ENCODE peak calls at places on chromosomes 12 and 14, in four cellular contexts. One of them, this sample, is unnamed.

GRCh38 chr12:13173012-13173441 is 23.5 kb upstream of the EMP1 start:
- DNase-seq in heart left ventricle: no peak
- DNase-seq in brain microvascular endothelial cell: no peak
- DNase-seq in CD8-positive, alpha-beta T cell: no peak
- DNase-seq in this sample: no peak

GRCh38 chr12:126773012-126773411 is 1494.0 kb upstream of the TMEM132C start:
- DNase-seq in heart left ventricle: no peak
- DNase-seq in brain microvascular endothelial cell: no peak
- DNase-seq in CD8-positive, alpha-beta T cell: no peak
- DNase-seq in this sample: no peak

GRCh38 chr12:89016970-89017778 is 335.1 kb downstream of the DUSP6 start:
- DNase-seq in heart left ventricle: no peak
- DNase-seq in brain microvascular endothelial cell: peak
- DNase-seq in CD8-positive, alpha-beta T cell: no peak
- DNase-seq in this sample: peak

GRCh38 chr14:23101213-23101970 is 3.4 kb downstream of the CIROP start:
- DNase-seq in heart left ventricle: no peak
- DNase-seq in brain microvascular endothelial cell: no peak
- DNase-seq in CD8-positive, alpha-beta T cell: no peak
- DNase-seq in this sample: no peak

GRCh38 chr12:116693259-116694227 is 44.3 kb downstream of the SPRING1 start:
- DNase-seq in heart left ventricle: peak
- DNase-seq in brain microvascular endothelial cell: no peak
- DNase-seq in CD8-positive, alpha-beta T cell: no peak
- DNase-seq in this sample: no peak

GRCh38 chr12:52992699-52993557 is 13.3 kb upstream of the EIF4B start:
- DNase-seq in heart left ventricle: no peak
- DNase-seq in brain microvascular endothelial cell: peak
- DNase-seq in CD8-positive, alpha-beta T cell: no peak
- DNase-seq in this sample: no peak

GRCh38 chr12:62575036-62575435 is 108.4 kb downstream of the MON2 start:
- DNase-seq in heart left ventricle: no peak
- DNase-seq in brain microvascular endothelial cell: no peak
- DNase-seq in CD8-positive, alpha-beta T cell: no peak
- DNase-seq in this sample: no peak

GRCh38 chr14:102902523-102903247 is 19.8 kb upstream of the AMN start:
- DNase-seq in heart left ventricle: no peak
- DNase-seq in brain microvascular endothelial cell: no peak
- DNase-seq in CD8-positive, alpha-beta T cell: no peak
- DNase-seq in this sample: no peak

GRCh38 chr12:52782502-52782901 is 5.4 kb upstream of the KRT76 start:
- DNase-seq in heart left ventricle: no peak
- DNase-seq in brain microvascular endothelial cell: no peak
- DNase-seq in CD8-positive, alpha-beta T cell: no peak
- DNase-seq in this sample: no peak

GRCh38 chr12:21169878-21170472 is 39.0 kb downstream of the SLCO1B1 start:
- DNase-seq in heart left ventricle: no peak
- DNase-seq in brain microvascular endothelial cell: peak
- DNase-seq in CD8-positive, alpha-beta T cell: no peak
- DNase-seq in this sample: peak

GRCh38 chr14:79596531-79596930 is 614.8 kb downstream of the DIO2 start:
- DNase-seq in heart left ventricle: no peak
- DNase-seq in brain microvascular endothelial cell: peak
- DNase-seq in CD8-positive, alpha-beta T cell: no peak
- DNase-seq in this sample: peak

GRCh38 chr12:62783881-62784280 is 151.1 kb downstream of the PPM1H start:
- DNase-seq in heart left ventricle: no peak
- DNase-seq in brain microvascular endothelial cell: no peak
- DNase-seq in CD8-positive, alpha-beta T cell: no peak
- DNase-seq in this sample: no peak

GRCh38 chr12:55760663-55761062 is 17.7 kb downstream of the GDF11 start:
- DNase-seq in heart left ventricle: no peak
- DNase-seq in brain microvascular endothelial cell: no peak
- DNase-seq in CD8-positive, alpha-beta T cell: no peak
- DNase-seq in this sample: no peak

GRCh38 chr12:106030210-106031175 is 108.3 kb downstream of the NUAK1 start:
- DNase-seq in heart left ventricle: no peak
- DNase-seq in brain microvascular endothelial cell: peak
- DNase-seq in CD8-positive, alpha-beta T cell: no peak
- DNase-seq in this sample: peak

GRCh38 chr12:5068623-5069022 is 24.9 kb downstream of the KCNA5 start:
- DNase-seq in heart left ventricle: no peak
- DNase-seq in brain microvascular endothelial cell: no peak
- DNase-seq in CD8-positive, alpha-beta T cell: no peak
- DNase-seq in this sample: no peak
- TF ChIP-seq CTCF in heart left ventricle: no peak
- TF ChIP-seq CTCF in brain microvascular endothelial cell: no peak
- TF ChIP-seq CTCF in CD8-positive, alpha-beta T cell: no peak
- TF ChIP-seq CTCF in this sample: no peak

DNA sequence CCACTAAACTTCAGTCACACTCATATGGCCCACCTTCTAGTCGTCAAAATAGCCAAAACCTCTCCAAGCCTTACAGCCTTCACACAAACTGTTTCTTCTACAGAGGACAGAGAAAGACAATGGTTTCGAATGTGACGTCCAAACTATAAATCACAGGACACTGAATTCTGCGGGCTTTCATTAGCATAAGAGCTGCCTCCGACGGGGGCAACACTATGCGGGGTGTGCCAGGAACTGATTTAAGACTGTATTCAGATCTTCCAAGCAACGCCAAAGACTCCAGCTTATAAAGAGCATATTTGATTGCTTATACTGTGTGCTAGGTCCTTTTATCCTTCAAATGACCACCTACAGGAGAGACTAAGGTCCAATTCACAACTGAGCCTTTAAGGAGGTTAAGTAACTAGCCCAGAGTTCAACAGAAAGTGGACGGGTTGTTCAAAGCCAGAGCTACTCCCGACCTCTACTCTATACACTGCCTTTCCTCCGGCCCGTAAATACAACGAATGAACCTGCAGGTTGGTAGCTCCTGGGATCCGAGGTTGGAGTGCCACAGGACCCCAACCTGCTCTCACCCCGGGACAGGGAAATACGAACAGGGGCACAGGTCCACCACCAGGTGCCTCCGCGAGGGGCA is 574 bp downstream of the L2HGDH start:
- DNase-seq in heart left ventricle: no peak
- DNase-seq in brain microvascular endothelial cell: no peak
- DNase-seq in CD8-positive, alpha-beta T cell: no peak
- DNase-seq in this sample: no peak
- TF ChIP-seq CTCF in heart left ventricle: no peak
- TF ChIP-seq CTCF in brain microvascular endothelial cell: peak
- TF ChIP-seq CTCF in CD8-positive, alpha-beta T cell: peak
- TF ChIP-seq CTCF in this sample: peak

DNA sequence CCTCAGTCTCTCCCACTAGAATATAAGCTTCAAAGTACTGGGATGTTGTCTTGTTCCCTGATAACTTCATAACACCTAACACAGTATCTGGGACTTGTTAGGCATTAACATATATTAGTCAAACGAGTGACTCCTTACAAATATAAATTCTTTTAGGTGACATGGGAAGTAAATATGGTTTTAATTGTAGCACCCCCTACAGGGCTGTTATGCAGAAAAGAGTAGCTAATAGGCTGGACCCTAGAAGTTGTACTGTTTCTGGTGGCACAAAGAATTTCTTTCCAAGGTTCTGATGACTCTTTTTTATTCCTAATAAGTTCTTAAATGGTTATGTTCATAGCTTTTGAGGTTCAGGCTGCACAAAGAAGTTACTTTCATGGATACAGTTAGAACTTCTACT is 29.8 kb downstream of the GPATCH2L start:
- DNase-seq in heart left ventricle: no peak
- DNase-seq in brain microvascular endothelial cell: no peak
- DNase-seq in CD8-positive, alpha-beta T cell: no peak
- DNase-seq in this sample: no peak
- TF ChIP-seq CTCF in heart left ventricle: no peak
- TF ChIP-seq CTCF in brain microvascular endothelial cell: peak
- TF ChIP-seq CTCF in CD8-positive, alpha-beta T cell: peak
- TF ChIP-seq CTCF in this sample: peak

DNA sequence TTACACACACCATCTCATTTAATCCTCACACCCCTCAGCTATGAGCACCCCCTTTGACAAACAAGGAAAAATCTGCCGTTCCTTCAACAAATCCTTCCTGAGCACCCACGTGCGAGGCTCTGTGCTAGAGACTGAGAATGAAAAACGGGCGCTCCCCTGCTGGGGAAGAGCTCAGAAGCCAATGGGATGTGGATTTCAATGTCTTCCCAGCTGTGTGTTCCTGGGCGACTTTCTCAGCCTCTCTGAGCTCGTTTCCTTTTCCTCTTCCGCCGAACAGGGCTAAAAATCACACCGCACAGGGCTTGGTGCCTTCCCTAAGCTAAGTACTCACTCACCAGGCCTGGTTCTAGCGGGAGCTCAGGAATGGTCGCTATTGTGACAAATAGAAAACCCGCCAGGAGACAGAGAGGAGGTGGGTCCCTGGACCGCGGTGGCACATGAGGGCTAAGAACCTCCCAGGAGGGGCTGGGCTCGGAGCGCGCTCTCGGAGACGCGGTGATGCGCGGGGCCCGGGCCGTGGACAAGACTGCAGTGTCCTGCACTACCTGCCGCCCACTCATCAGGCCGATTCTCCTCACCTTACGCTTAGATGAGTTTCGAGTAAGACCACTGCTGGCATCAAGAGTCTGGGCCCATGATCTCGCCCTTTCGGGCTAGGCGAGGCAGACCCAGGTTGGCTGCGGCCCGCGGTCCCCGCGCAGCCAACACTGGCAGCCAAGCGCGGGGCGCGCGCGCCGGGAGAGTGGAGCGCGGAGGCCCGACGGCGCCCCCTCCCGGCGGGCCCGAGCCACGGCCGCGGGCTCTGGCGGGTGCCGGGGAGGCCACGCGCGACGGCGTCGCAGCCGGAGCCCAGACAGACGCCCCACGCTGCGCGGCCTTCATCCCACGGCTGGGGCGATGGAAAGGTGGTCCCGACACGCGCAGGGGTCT is 17.0 kb downstream of the ZDHHC22 start:
- DNase-seq in heart left ventricle: peak
- DNase-seq in brain microvascular endothelial cell: no peak
- DNase-seq in CD8-positive, alpha-beta T cell: peak
- DNase-seq in this sample: no peak
- TF ChIP-seq CTCF in heart left ventricle: peak
- TF ChIP-seq CTCF in brain microvascular endothelial cell: no peak
- TF ChIP-seq CTCF in CD8-positive, alpha-beta T cell: peak
- TF ChIP-seq CTCF in this sample: peak

GRCh38 chr12:17079251-17079909 is 473.4 kb upstream of the LMO3 start:
- DNase-seq in heart left ventricle: no peak
- DNase-seq in brain microvascular endothelial cell: no peak
- DNase-seq in CD8-positive, alpha-beta T cell: no peak
- DNase-seq in this sample: no peak
- TF ChIP-seq CTCF in heart left ventricle: no peak
- TF ChIP-seq CTCF in brain microvascular endothelial cell: no peak
- TF ChIP-seq CTCF in CD8-positive, alpha-beta T cell: no peak
- TF ChIP-seq CTCF in this sample: no peak